ENCODE peak calls at places on chromosomes 1 and 21, in five cellular contexts. One of them, this sample, is unnamed.
A peak's percentile ranks its signal among the peaks of the same experiment; 100 is the strongest.

GRCh38 chr1:47846981-47847380 is 150.2 kb downstream of the TRABD2B start:
- DNase-seq in activated CD8-positive, alpha-beta memory T cell treated with anti-CD3 and anti-CD28 coated beads for 1 hour: no peak
- DNase-seq in left ventricle myocardium inferior: no peak
- DNase-seq in activated naive CD8-positive, alpha-beta T cell treated with anti-CD3 and anti-CD28 coated beads for 36 hours: no peak
- DNase-seq in effector memory CD8-positive, alpha-beta T cell: no peak
- DNase-seq in this sample: no peak

GRCh38 chr1:206864939-206865671 is at the start of gene IL20:
- DNase-seq in activated CD8-positive, alpha-beta memory T cell treated with anti-CD3 and anti-CD28 coated beads for 1 hour: peak; percentile 83
- DNase-seq in left ventricle myocardium inferior: peak; percentile 68
- DNase-seq in activated naive CD8-positive, alpha-beta T cell treated with anti-CD3 and anti-CD28 coated beads for 36 hours: peak; percentile 81
- DNase-seq in effector memory CD8-positive, alpha-beta T cell: peak; percentile 87
- DNase-seq in this sample: peak; percentile 79

GRCh38 chr1:150272379-150272840 is at the start of gene C1orf54:
- DNase-seq in activated CD8-positive, alpha-beta memory T cell treated with anti-CD3 and anti-CD28 coated beads for 1 hour: no peak
- DNase-seq in left ventricle myocardium inferior: peak; percentile 77
- DNase-seq in activated naive CD8-positive, alpha-beta T cell treated with anti-CD3 and anti-CD28 coated beads for 36 hours: no peak
- DNase-seq in effector memory CD8-positive, alpha-beta T cell: no peak
- DNase-seq in this sample: no peak

GRCh38 chr1:234978397-234979291 is 150.0 kb downstream of the TOMM20 start:
- DNase-seq in activated CD8-positive, alpha-beta memory T cell treated with anti-CD3 and anti-CD28 coated beads for 1 hour: no peak
- DNase-seq in left ventricle myocardium inferior: peak; percentile 53
- DNase-seq in activated naive CD8-positive, alpha-beta T cell treated with anti-CD3 and anti-CD28 coated beads for 36 hours: peak; percentile 60
- DNase-seq in effector memory CD8-positive, alpha-beta T cell: peak; percentile 33
- DNase-seq in this sample: peak; percentile 84

GRCh38 chr1:173377266-173377665 is 99.9 kb upstream of the PRDX6 start:
- DNase-seq in activated CD8-positive, alpha-beta memory T cell treated with anti-CD3 and anti-CD28 coated beads for 1 hour: no peak
- DNase-seq in left ventricle myocardium inferior: no peak
- DNase-seq in activated naive CD8-positive, alpha-beta T cell treated with anti-CD3 and anti-CD28 coated beads for 36 hours: no peak
- DNase-seq in effector memory CD8-positive, alpha-beta T cell: no peak
- DNase-seq in this sample: no peak

GRCh38 chr1:62230724-62231123 is 36.1 kb downstream of the L1TD1 start:
- DNase-seq in activated CD8-positive, alpha-beta memory T cell treated with anti-CD3 and anti-CD28 coated beads for 1 hour: no peak
- DNase-seq in left ventricle myocardium inferior: no peak
- DNase-seq in activated naive CD8-positive, alpha-beta T cell treated with anti-CD3 and anti-CD28 coated beads for 36 hours: no peak
- DNase-seq in effector memory CD8-positive, alpha-beta T cell: no peak
- DNase-seq in this sample: no peak

GRCh38 chr1:33608825-33609400 is 136.5 kb downstream of the ZSCAN20 start:
- DNase-seq in activated CD8-positive, alpha-beta memory T cell treated with anti-CD3 and anti-CD28 coated beads for 1 hour: no peak
- DNase-seq in left ventricle myocardium inferior: no peak
- DNase-seq in activated naive CD8-positive, alpha-beta T cell treated with anti-CD3 and anti-CD28 coated beads for 36 hours: no peak
- DNase-seq in effector memory CD8-positive, alpha-beta T cell: no peak
- DNase-seq in this sample: no peak

GRCh38 chr1:54327386-54328116 is 78.6 kb downstream of the SSBP3 start:
- DNase-seq in activated CD8-positive, alpha-beta memory T cell treated with anti-CD3 and anti-CD28 coated beads for 1 hour: no peak
- DNase-seq in left ventricle myocardium inferior: no peak
- DNase-seq in activated naive CD8-positive, alpha-beta T cell treated with anti-CD3 and anti-CD28 coated beads for 36 hours: no peak
- DNase-seq in effector memory CD8-positive, alpha-beta T cell: no peak
- DNase-seq in this sample: no peak

GRCh38 chr1:234730542-234731370 is 120.8 kb upstream of the IRF2BP2 start:
- DNase-seq in activated CD8-positive, alpha-beta memory T cell treated with anti-CD3 and anti-CD28 coated beads for 1 hour: no peak
- DNase-seq in left ventricle myocardium inferior: no peak
- DNase-seq in activated naive CD8-positive, alpha-beta T cell treated with anti-CD3 and anti-CD28 coated beads for 36 hours: peak; percentile 57
- DNase-seq in effector memory CD8-positive, alpha-beta T cell: no peak
- DNase-seq in this sample: peak; percentile 58

GRCh38 chr1:19623523-19623922 is 20.6 kb upstream of the NBL1 start:
- DNase-seq in activated CD8-positive, alpha-beta memory T cell treated with anti-CD3 and anti-CD28 coated beads for 1 hour: no peak
- DNase-seq in left ventricle myocardium inferior: no peak
- DNase-seq in activated naive CD8-positive, alpha-beta T cell treated with anti-CD3 and anti-CD28 coated beads for 36 hours: no peak
- DNase-seq in effector memory CD8-positive, alpha-beta T cell: no peak
- DNase-seq in this sample: no peak

GRCh38 chr1:224116131-224116530 is 2.2 kb downstream of the FBXO28 start:
- DNase-seq in activated CD8-positive, alpha-beta memory T cell treated with anti-CD3 and anti-CD28 coated beads for 1 hour: no peak
- DNase-seq in left ventricle myocardium inferior: no peak
- DNase-seq in activated naive CD8-positive, alpha-beta T cell treated with anti-CD3 and anti-CD28 coated beads for 36 hours: no peak
- DNase-seq in effector memory CD8-positive, alpha-beta T cell: no peak
- DNase-seq in this sample: no peak

GRCh38 chr1:15173863-15174614 is 20.5 kb downstream of the TMEM51 start:
- DNase-seq in activated CD8-positive, alpha-beta memory T cell treated with anti-CD3 and anti-CD28 coated beads for 1 hour: no peak
- DNase-seq in left ventricle myocardium inferior: no peak
- DNase-seq in activated naive CD8-positive, alpha-beta T cell treated with anti-CD3 and anti-CD28 coated beads for 36 hours: no peak
- DNase-seq in effector memory CD8-positive, alpha-beta T cell: no peak
- DNase-seq in this sample: no peak

GRCh38 chr1:22745675-22746585 is 35.3 kb downstream of the EPHB2 start:
- DNase-seq in activated CD8-positive, alpha-beta memory T cell treated with anti-CD3 and anti-CD28 coated beads for 1 hour: no peak
- DNase-seq in left ventricle myocardium inferior: no peak
- DNase-seq in activated naive CD8-positive, alpha-beta T cell treated with anti-CD3 and anti-CD28 coated beads for 36 hours: no peak
- DNase-seq in effector memory CD8-positive, alpha-beta T cell: no peak
- DNase-seq in this sample: no peak

GRCh38 chr1:92031281-92032110 is 1.7 kb downstream of the EPHX4 start:
- DNase-seq in activated CD8-positive, alpha-beta memory T cell treated with anti-CD3 and anti-CD28 coated beads for 1 hour: no peak
- DNase-seq in left ventricle myocardium inferior: no peak
- DNase-seq in activated naive CD8-positive, alpha-beta T cell treated with anti-CD3 and anti-CD28 coated beads for 36 hours: no peak
- DNase-seq in effector memory CD8-positive, alpha-beta T cell: no peak
- DNase-seq in this sample: no peak

GRCh38 chr1:206824327-206824726 is 41.1 kb upstream of the IL20 start:
- DNase-seq in activated CD8-positive, alpha-beta memory T cell treated with anti-CD3 and anti-CD28 coated beads for 1 hour: no peak
- DNase-seq in left ventricle myocardium inferior: no peak
- DNase-seq in activated naive CD8-positive, alpha-beta T cell treated with anti-CD3 and anti-CD28 coated beads for 36 hours: no peak
- DNase-seq in effector memory CD8-positive, alpha-beta T cell: no peak
- DNase-seq in this sample: no peak

GRCh38 chr1:17991996-17992395 is 115.6 kb upstream of the IGSF21 start:
- DNase-seq in activated CD8-positive, alpha-beta memory T cell treated with anti-CD3 and anti-CD28 coated beads for 1 hour: no peak
- DNase-seq in left ventricle myocardium inferior: no peak
- DNase-seq in activated naive CD8-positive, alpha-beta T cell treated with anti-CD3 and anti-CD28 coated beads for 36 hours: no peak
- DNase-seq in effector memory CD8-positive, alpha-beta T cell: no peak
- DNase-seq in this sample: no peak

GRCh38 chr1:11684070-11684469 is 3.1 kb upstream of the MAD2L2 start:
- DNase-seq in activated CD8-positive, alpha-beta memory T cell treated with anti-CD3 and anti-CD28 coated beads for 1 hour: no peak
- DNase-seq in left ventricle myocardium inferior: no peak
- DNase-seq in activated naive CD8-positive, alpha-beta T cell treated with anti-CD3 and anti-CD28 coated beads for 36 hours: no peak
- DNase-seq in effector memory CD8-positive, alpha-beta T cell: no peak
- DNase-seq in this sample: no peak

GRCh38 chr21:42520628-42521253 is 7.1 kb downstream of the SLC37A1 start:
- DNase-seq in activated CD8-positive, alpha-beta memory T cell treated with anti-CD3 and anti-CD28 coated beads for 1 hour: no peak
- DNase-seq in left ventricle myocardium inferior: no peak
- DNase-seq in activated naive CD8-positive, alpha-beta T cell treated with anti-CD3 and anti-CD28 coated beads for 36 hours: no peak
- DNase-seq in effector memory CD8-positive, alpha-beta T cell: no peak
- DNase-seq in this sample: no peak

GRCh38 chr1:51192213-51192843 is 43.7 kb upstream of the RNF11 start:
- DNase-seq in activated CD8-positive, alpha-beta memory T cell treated with anti-CD3 and anti-CD28 coated beads for 1 hour: peak; percentile 27
- DNase-seq in left ventricle myocardium inferior: peak; percentile 29
- DNase-seq in activated naive CD8-positive, alpha-beta T cell treated with anti-CD3 and anti-CD28 coated beads for 36 hours: peak; percentile 29
- DNase-seq in effector memory CD8-positive, alpha-beta T cell: peak; percentile 46
- DNase-seq in this sample: peak; percentile 38

GRCh38 chr1:192809286-192810252 is 730 bp downstream of the RGS2 start:
- DNase-seq in activated CD8-positive, alpha-beta memory T cell treated with anti-CD3 and anti-CD28 coated beads for 1 hour: peak; percentile 21
- DNase-seq in left ventricle myocardium inferior: peak; percentile 25
- DNase-seq in activated naive CD8-positive, alpha-beta T cell treated with anti-CD3 and anti-CD28 coated beads for 36 hours: peak; percentile 42
- DNase-seq in effector memory CD8-positive, alpha-beta T cell: peak; percentile 39
- DNase-seq in this sample: peak; percentile 66

GRCh38 chr1:172121071-172121717 is 279.9 kb downstream of the DNM3 start:
- DNase-seq in activated CD8-positive, alpha-beta memory T cell treated with anti-CD3 and anti-CD28 coated beads for 1 hour: no peak
- DNase-seq in left ventricle myocardium inferior: no peak
- DNase-seq in activated naive CD8-positive, alpha-beta T cell treated with anti-CD3 and anti-CD28 coated beads for 36 hours: no peak
- DNase-seq in effector memory CD8-positive, alpha-beta T cell: no peak
- DNase-seq in this sample: no peak

GRCh38 chr1:178126790-178127189 is 32.9 kb downstream of the RASAL2 start:
- DNase-seq in activated CD8-positive, alpha-beta memory T cell treated with anti-CD3 and anti-CD28 coated beads for 1 hour: no peak
- DNase-seq in left ventricle myocardium inferior: no peak
- DNase-seq in activated naive CD8-positive, alpha-beta T cell treated with anti-CD3 and anti-CD28 coated beads for 36 hours: no peak
- DNase-seq in effector memory CD8-positive, alpha-beta T cell: no peak
- DNase-seq in this sample: no peak

GRCh38 chr1:63784083-63784482 is 10.3 kb downstream of the ROR1 start:
- DNase-seq in activated CD8-positive, alpha-beta memory T cell treated with anti-CD3 and anti-CD28 coated beads for 1 hour: no peak
- DNase-seq in left ventricle myocardium inferior: no peak
- DNase-seq in activated naive CD8-positive, alpha-beta T cell treated with anti-CD3 and anti-CD28 coated beads for 36 hours: no peak
- DNase-seq in effector memory CD8-positive, alpha-beta T cell: no peak
- DNase-seq in this sample: no peak

GRCh38 chr1:46134660-46135331 is 2.4 kb upstream of the PIK3R3 start:
- DNase-seq in activated CD8-positive, alpha-beta memory T cell treated with anti-CD3 and anti-CD28 coated beads for 1 hour: no peak
- DNase-seq in left ventricle myocardium inferior: no peak
- DNase-seq in activated naive CD8-positive, alpha-beta T cell treated with anti-CD3 and anti-CD28 coated beads for 36 hours: no peak
- DNase-seq in effector memory CD8-positive, alpha-beta T cell: no peak
- DNase-seq in this sample: no peak

GRCh38 chr21:34570315-34570714 is 44.6 kb downstream of the RCAN1 start:
- DNase-seq in activated CD8-positive, alpha-beta memory T cell treated with anti-CD3 and anti-CD28 coated beads for 1 hour: no peak
- DNase-seq in left ventricle myocardium inferior: no peak
- DNase-seq in activated naive CD8-positive, alpha-beta T cell treated with anti-CD3 and anti-CD28 coated beads for 36 hours: no peak
- DNase-seq in effector memory CD8-positive, alpha-beta T cell: no peak
- DNase-seq in this sample: no peak

GRCh38 chr1:48761986-48762385 is 14.7 kb downstream of the BEND5 start:
- DNase-seq in activated CD8-positive, alpha-beta memory T cell treated with anti-CD3 and anti-CD28 coated beads for 1 hour: no peak
- DNase-seq in left ventricle myocardium inferior: no peak
- DNase-seq in activated naive CD8-positive, alpha-beta T cell treated with anti-CD3 and anti-CD28 coated beads for 36 hours: no peak
- DNase-seq in effector memory CD8-positive, alpha-beta T cell: no peak
- DNase-seq in this sample: no peak

GRCh38 chr1:56686171-56686570 is 41.1 kb downstream of the PRKAA2 start:
- DNase-seq in activated CD8-positive, alpha-beta memory T cell treated with anti-CD3 and anti-CD28 coated beads for 1 hour: no peak
- DNase-seq in left ventricle myocardium inferior: no peak
- DNase-seq in activated naive CD8-positive, alpha-beta T cell treated with anti-CD3 and anti-CD28 coated beads for 36 hours: no peak
- DNase-seq in effector memory CD8-positive, alpha-beta T cell: no peak
- DNase-seq in this sample: no peak

GRCh38 chr1:154190550-154190949 is 1.4 kb downstream of the TPM3 start:
- DNase-seq in activated CD8-positive, alpha-beta memory T cell treated with anti-CD3 and anti-CD28 coated beads for 1 hour: no peak
- DNase-seq in left ventricle myocardium inferior: no peak
- DNase-seq in activated naive CD8-positive, alpha-beta T cell treated with anti-CD3 and anti-CD28 coated beads for 36 hours: no peak
- DNase-seq in effector memory CD8-positive, alpha-beta T cell: no peak
- DNase-seq in this sample: no peak

GRCh38 chr1:197526736-197527371 is 248.4 kb downstream of the DENND1B start:
- DNase-seq in activated CD8-positive, alpha-beta memory T cell treated with anti-CD3 and anti-CD28 coated beads for 1 hour: no peak
- DNase-seq in left ventricle myocardium inferior: no peak
- DNase-seq in activated naive CD8-positive, alpha-beta T cell treated with anti-CD3 and anti-CD28 coated beads for 36 hours: no peak
- DNase-seq in effector memory CD8-positive, alpha-beta T cell: no peak
- DNase-seq in this sample: no peak

GRCh38 chr1:226432586-226433360 is 24.9 kb upstream of the PARP1 start:
- DNase-seq in activated CD8-positive, alpha-beta memory T cell treated with anti-CD3 and anti-CD28 coated beads for 1 hour: no peak
- DNase-seq in left ventricle myocardium inferior: no peak
- DNase-seq in activated naive CD8-positive, alpha-beta T cell treated with anti-CD3 and anti-CD28 coated beads for 36 hours: no peak
- DNase-seq in effector memory CD8-positive, alpha-beta T cell: no peak
- DNase-seq in this sample: no peak

GRCh38 chr1:111981871-111982270 is 7.6 kb downstream of the KCND3 start:
- DNase-seq in activated CD8-positive, alpha-beta memory T cell treated with anti-CD3 and anti-CD28 coated beads for 1 hour: no peak
- DNase-seq in left ventricle myocardium inferior: no peak
- DNase-seq in activated naive CD8-positive, alpha-beta T cell treated with anti-CD3 and anti-CD28 coated beads for 36 hours: no peak
- DNase-seq in effector memory CD8-positive, alpha-beta T cell: no peak
- DNase-seq in this sample: no peak

GRCh38 chr1:20339811-20340457 is 49.3 kb downstream of the VWA5B1 start:
- DNase-seq in activated CD8-positive, alpha-beta memory T cell treated with anti-CD3 and anti-CD28 coated beads for 1 hour: no peak
- DNase-seq in left ventricle myocardium inferior: no peak
- DNase-seq in activated naive CD8-positive, alpha-beta T cell treated with anti-CD3 and anti-CD28 coated beads for 36 hours: no peak
- DNase-seq in effector memory CD8-positive, alpha-beta T cell: no peak
- DNase-seq in this sample: no peak

GRCh38 chr21:39141502-39141901 is 41.7 kb downstream of the PSMG1 start:
- DNase-seq in activated CD8-positive, alpha-beta memory T cell treated with anti-CD3 and anti-CD28 coated beads for 1 hour: no peak
- DNase-seq in left ventricle myocardium inferior: no peak
- DNase-seq in activated naive CD8-positive, alpha-beta T cell treated with anti-CD3 and anti-CD28 coated beads for 36 hours: no peak
- DNase-seq in effector memory CD8-positive, alpha-beta T cell: no peak
- DNase-seq in this sample: no peak

GRCh38 chr1:39652105-39652504 is 12.7 kb upstream of the HEYL start:
- DNase-seq in activated CD8-positive, alpha-beta memory T cell treated with anti-CD3 and anti-CD28 coated beads for 1 hour: no peak
- DNase-seq in left ventricle myocardium inferior: peak; percentile 80
- DNase-seq in activated naive CD8-positive, alpha-beta T cell treated with anti-CD3 and anti-CD28 coated beads for 36 hours: no peak
- DNase-seq in effector memory CD8-positive, alpha-beta T cell: no peak
- DNase-seq in this sample: no peak

GRCh38 chr21:31873696-31874599 is 1.1 kb downstream of the HUNK start:
- DNase-seq in activated CD8-positive, alpha-beta memory T cell treated with anti-CD3 and anti-CD28 coated beads for 1 hour: peak; percentile 24
- DNase-seq in left ventricle myocardium inferior: peak; percentile 33
- DNase-seq in activated naive CD8-positive, alpha-beta T cell treated with anti-CD3 and anti-CD28 coated beads for 36 hours: peak; percentile 65
- DNase-seq in effector memory CD8-positive, alpha-beta T cell: peak; percentile 11
- DNase-seq in this sample: peak; percentile 55

GRCh38 chr1:22717038-22717758 is 6.6 kb downstream of the EPHB2 start:
- DNase-seq in activated CD8-positive, alpha-beta memory T cell treated with anti-CD3 and anti-CD28 coated beads for 1 hour: no peak
- DNase-seq in left ventricle myocardium inferior: no peak
- DNase-seq in activated naive CD8-positive, alpha-beta T cell treated with anti-CD3 and anti-CD28 coated beads for 36 hours: no peak
- DNase-seq in effector memory CD8-positive, alpha-beta T cell: no peak
- DNase-seq in this sample: no peak

GRCh38 chr21:16258834-16259611 is 529.2 kb downstream of the USP25 start:
- DNase-seq in activated CD8-positive, alpha-beta memory T cell treated with anti-CD3 and anti-CD28 coated beads for 1 hour: no peak
- DNase-seq in left ventricle myocardium inferior: no peak
- DNase-seq in activated naive CD8-positive, alpha-beta T cell treated with anti-CD3 and anti-CD28 coated beads for 36 hours: no peak
- DNase-seq in effector memory CD8-positive, alpha-beta T cell: no peak
- DNase-seq in this sample: no peak